ENCODE peak calls at places on chromosomes 11 and 22, in five cellular contexts. U is upper lobe of right lung, V is retinal pigment epithelial cell, Q is A549, F is AG09309. B is an unnamed sample.

GRCh38 chr11:1034001-1034400 is 2.5 kb downstream of the MUC6 start:
- DNase-seq in U (no peak), V (no peak), Q (no peak), F (no peak), B (no peak)

GRCh38 chr11:29343465-29344333 is 673.1 kb downstream of the KCNA4 start:
- DNase-seq in U (peak), V (peak), Q (peak), F (no peak), B (no peak)

GRCh38 chr11:78570031-78570430 is 4.6 kb downstream of the NARS2 start:
- DNase-seq in U (no peak), V (no peak), Q (no peak), F (no peak), B (no peak)

GRCh38 chr11:119525180-119525854 is 102.3 kb upstream of the THY1 start:
- DNase-seq in U (no peak), V (no peak), Q (no peak), F (no peak), B (no peak)

GRCh38 chr11:117597083-117597482 is 199.9 kb downstream of the DSCAML1 start:
- DNase-seq in U (peak), V (peak), Q (peak), F (no peak), B (no peak)

GRCh38 chr22:44583854-44584253 is 85.8 kb upstream of the RTL6 start:
- DNase-seq in U (peak), V (no peak), Q (no peak), F (no peak), B (no peak)

GRCh38 chr11:14148653-14149273 is 186.2 kb downstream of the SPON1 start:
- DNase-seq in U (no peak), V (peak), Q (peak), F (peak), B (peak)

GRCh38 chr11:111582163-111582562 is 20.1 kb upstream of the SIK2 start:
- DNase-seq in U (no peak), V (no peak), Q (no peak), F (no peak), B (no peak)

GRCh38 chr11:79708319-79708928 is 267.6 kb upstream of the TENM4 start:
- DNase-seq in U (no peak), V (peak), Q (peak), F (peak), B (no peak)

GRCh38 chr22:46201059-46201757 is 48.9 kb downstream of the CDPF1 start:
- DNase-seq in U (no peak), V (peak), Q (no peak), F (no peak), B (no peak)

GRCh38 chr11:101914349-101914736 is 467 bp upstream of the CEP126 start:
- DNase-seq in U (no peak), V (no peak), Q (no peak), F (peak), B (peak)

GRCh38 chr11:101913631-101914030 is 1.2 kb upstream of the CEP126 start:
- DNase-seq in U (no peak), V (no peak), Q (no peak), F (no peak), B (no peak)

GRCh38 chr11:101915811-101916291 is 471 bp downstream of the ANGPTL5 start:
- DNase-seq in U (no peak), V (no peak), Q (peak), F (peak), B (peak)

GRCh38 chr11:101916422-101916821 is at the start of gene ANGPTL5:
- DNase-seq in U (no peak), V (no peak), Q (no peak), F (no peak), B (no peak)

DNA sequence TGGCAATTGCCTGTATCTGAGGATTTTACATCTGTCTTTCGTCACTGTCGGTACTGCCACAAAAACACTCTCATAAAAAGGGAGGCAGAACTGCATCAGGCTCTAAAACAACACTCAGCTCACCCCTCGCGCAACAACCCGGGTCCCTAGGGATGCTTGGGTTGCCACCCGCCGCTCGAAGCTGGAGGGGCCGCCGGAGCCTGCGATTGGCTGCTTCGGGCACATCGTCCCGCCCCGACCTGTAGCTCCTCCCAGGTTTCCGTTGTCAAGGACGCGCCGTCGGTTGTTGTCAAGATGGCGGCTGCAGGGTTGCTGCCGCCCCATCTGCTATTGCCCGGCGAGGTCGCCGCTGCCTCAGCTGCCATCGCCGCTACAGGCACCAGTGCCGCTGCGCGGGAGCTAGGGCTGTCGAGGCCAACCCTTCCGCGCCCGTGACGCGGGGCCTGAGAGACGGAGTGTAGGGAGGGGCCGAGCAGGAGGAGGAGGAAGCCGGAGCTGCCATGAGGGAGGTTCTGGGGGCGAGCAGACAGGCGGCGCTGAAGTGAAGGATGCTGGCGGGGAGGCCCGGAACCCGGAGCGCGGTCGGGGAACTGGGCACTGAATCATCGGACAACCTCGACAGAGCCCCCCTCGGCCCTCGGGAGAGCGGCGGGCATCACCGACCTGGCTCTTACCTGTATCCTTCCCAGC is at the start of gene CEP126:
- DNase-seq in U (peak), V (peak), Q (peak), F (peak), B (peak)
- TF ChIP-seq CTCF in U (peak), V (peak), Q (peak), F (peak), B (peak)

GRCh38 chr22:20026204-20026908 is 5.4 kb downstream of the TANGO2 start:
- DNase-seq in U (no peak), V (no peak), Q (no peak), F (no peak), B (no peak)

GRCh38 chr22:20029550-20030225 is 8.8 kb downstream of the TANGO2 start:
- DNase-seq in U (no peak), V (no peak), Q (no peak), F (no peak), B (no peak)

GRCh38 chr22:20028855-20029549 is 8.1 kb downstream of the TANGO2 start:
- DNase-seq in U (no peak), V (no peak), Q (no peak), F (no peak), B (no peak)

GRCh38 chr22:20026996-20027601 is 6.2 kb downstream of the TANGO2 start:
- DNase-seq in U (no peak), V (no peak), Q (no peak), F (no peak), B (no peak)

DNA sequence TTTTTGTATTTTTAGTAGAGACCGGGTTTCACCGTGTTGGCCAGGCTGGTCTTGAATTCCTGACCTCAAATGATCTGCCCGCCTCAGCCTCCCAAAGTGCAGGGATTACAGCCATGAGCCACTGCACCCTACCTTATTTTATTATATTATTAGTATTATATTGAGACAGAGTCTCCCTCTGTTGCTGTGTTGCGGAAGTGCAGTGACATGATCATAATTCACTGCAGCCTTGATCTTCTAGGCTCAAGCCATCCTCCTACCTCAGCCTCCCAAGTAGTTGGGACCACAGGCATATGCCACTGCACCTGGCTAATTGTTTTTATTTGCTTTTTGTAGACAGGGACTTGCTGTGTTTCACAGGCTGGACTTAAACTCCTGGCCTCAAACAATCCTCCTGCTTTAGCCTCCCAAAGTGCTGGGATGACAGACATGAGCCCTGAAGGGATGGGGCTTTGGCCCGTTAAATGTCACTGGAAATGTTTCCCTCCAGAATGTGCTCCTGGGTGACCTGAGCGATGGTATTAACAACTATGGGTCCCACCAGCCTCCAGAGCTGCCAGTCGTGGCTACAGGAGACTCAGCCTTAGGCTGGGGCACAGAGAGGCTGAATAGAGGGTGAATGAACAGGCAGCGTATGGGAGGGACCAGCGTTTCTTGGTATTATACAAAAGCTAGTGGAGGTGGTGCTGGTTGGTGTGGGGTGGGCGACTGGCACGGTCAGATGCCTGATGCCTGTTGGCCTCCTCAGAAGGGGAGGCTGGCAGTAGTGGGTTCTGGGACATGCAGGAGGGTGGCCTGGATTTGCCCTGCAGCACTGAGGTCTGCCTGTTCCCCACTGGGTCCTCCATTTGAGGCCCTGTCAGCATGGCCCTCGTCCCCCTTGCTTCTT is 7.3 kb downstream of the TANGO2 start:
- DNase-seq in U (no peak), V (no peak), Q (peak), F (no peak), B (no peak)
- TF ChIP-seq CTCF in U (peak), V (peak), Q (peak), F (peak), B (peak)

GRCh38 chr11:76599041-76600013 is 71.2 kb downstream of the LRRC32 start:
- DNase-seq in U (peak), V (no peak), Q (no peak), F (no peak), B (no peak)

GRCh38 chr11:76597533-76598425 is 72.8 kb downstream of the LRRC32 start:
- DNase-seq in U (no peak), V (no peak), Q (no peak), F (no peak), B (no peak)

GRCh38 chr11:76600124-76600655 is 70.4 kb downstream of the LRRC32 start:
- DNase-seq in U (no peak), V (no peak), Q (no peak), F (no peak), B (no peak)

GRCh38 chr11:76596652-76597051 is 73.9 kb downstream of the LRRC32 start:
- DNase-seq in U (no peak), V (no peak), Q (no peak), F (no peak), B (no peak)

DNA sequence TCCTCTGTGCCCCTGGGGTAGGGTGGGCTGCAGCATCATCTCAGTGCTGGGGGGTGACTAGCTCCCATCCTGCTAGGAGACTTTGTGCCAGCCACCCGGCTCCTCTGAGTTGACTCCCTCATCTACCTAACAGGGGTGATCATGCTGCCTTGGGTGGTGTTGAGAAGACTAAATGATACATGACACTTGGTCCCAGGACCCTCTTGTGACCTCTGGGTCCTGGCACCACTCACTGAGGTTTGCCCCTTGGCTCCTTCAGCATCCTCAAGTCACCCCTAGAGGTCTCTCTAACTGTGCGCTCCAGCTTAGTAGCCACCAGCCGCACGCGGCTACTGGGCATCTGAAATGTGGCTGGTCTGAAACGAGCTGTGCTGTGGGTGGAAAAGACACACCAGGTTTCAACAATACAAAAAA is 72.1 kb downstream of the LRRC32 start:
- DNase-seq in U (peak), V (no peak), Q (peak), F (no peak), B (no peak)
- TF ChIP-seq CTCF in U (peak), V (peak), Q (peak), F (peak), B (peak)

GRCh38 chr11:71372693-71373657 is 75.2 kb downstream of the DHCR7 start:
- DNase-seq in U (no peak), V (no peak), Q (peak), F (peak), B (peak)
- TF ChIP-seq CTCF in U (peak), V (peak), Q (peak), F (peak), B (peak)